ENCODE peak calls at places on chromosomes 6 and 20, in four cellular contexts. Q is mucosa of gallbladder, Z is H54, C is fibroblast of the aortic adventitia. H is an unnamed sample.

GRCh38 chr20:45861157-45862075 is 4.0 kb downstream of the ZSWIM3 start:
- DNase-seq in C (no peak), Z (no peak), Q (no peak), H (peak; percentile 69)

GRCh38 chr6:155177369-155177961 is 86.3 kb upstream of the CLDN20 start:
- DNase-seq in Q (peak; percentile 48), Z (no peak), C (peak; percentile 88), H (peak; percentile 87)

GRCh38 chr6:109336221-109336955 is 45.9 kb downstream of the CD164 start:
- DNase-seq in Q (peak; percentile 80), Z (no peak), C (peak; percentile 52), H (peak; percentile 35)

GRCh38 chr6:77740380-77740779 is 87.5 kb downstream of the MEI4 start:
- DNase-seq in C (peak; percentile 33), Z (no peak), Q (no peak), H (peak; percentile 59)

GRCh38 chr20:32536861-32537656 is 48.1 kb downstream of the NOL4L start:
- DNase-seq in C (no peak), Z (no peak), Q (peak; percentile 90), H (no peak)

GRCh38 chr6:128057541-128058335 is 156.9 kb upstream of the THEMIS start:
- DNase-seq in Z (no peak), C (peak; percentile 20), Q (no peak), H (no peak)

GRCh38 chr20:50646483-50646996 is 44.8 kb downstream of the RIPOR3 start:
- DNase-seq in C (peak; percentile 64), Q (no peak), Z (no peak), H (no peak)

GRCh38 chr6:1644516-1644915 is 34.8 kb downstream of the FOXC1 start:
- DNase-seq in Q (no peak), Z (no peak), C (no peak), H (no peak)

GRCh38 chr20:35443003-35443402 is 5.0 kb upstream of the GDF5 start:
- DNase-seq in Z (peak; percentile 53), C (peak; percentile 88), Q (no peak), H (no peak)

GRCh38 chr6:45422541-45423110 is 44.9 kb upstream of the SUPT3H start:
- DNase-seq in C (peak; percentile 56), Q (peak; percentile 28), Z (no peak), H (peak; percentile 28)

GRCh38 chr6:158552796-158553138 is 7.1 kb upstream of the TMEM181 start:
- DNase-seq in Q (no peak), Z (no peak), C (no peak), H (no peak)

GRCh38 chr6:2970034-2970685 is 1.2 kb downstream of the SERPINB6 start:
- DNase-seq in C (peak; percentile 39), Q (no peak), Z (no peak), H (no peak)

GRCh38 chr6:160348209-160348551 is at the start of gene SLC22A3:
- DNase-seq in C (no peak), Q (no peak), Z (no peak), H (no peak)

GRCh38 chr6:96975848-96976247 is 51.3 kb downstream of the KLHL32 start:
- DNase-seq in C (no peak), Q (no peak), Z (no peak), H (no peak)

GRCh38 chr6:118968416-118968815 is 33.5 kb upstream of the MCM9 start:
- DNase-seq in Q (no peak), C (peak; percentile 65), Z (no peak), H (peak; percentile 52)

GRCh38 chr6:114084327-114084890 is 113.5 kb upstream of the HDAC2 start:
- DNase-seq in Q (no peak), C (no peak), Z (no peak), H (no peak)

GRCh38 chr20:35312348-35312747 is 20.1 kb upstream of the FAM83C start:
- DNase-seq in Q (no peak), Z (no peak), C (peak; percentile 89), H (peak; percentile 56)

GRCh38 chr20:57142667-57143066 is 123.8 kb downstream of the BMP7 start:
- DNase-seq in Q (no peak), Z (no peak), C (no peak), H (no peak)

GRCh38 chr6:31775184-31775583 is 1.9 kb downstream of the VWA7 start:
- DNase-seq in Q (no peak), C (no peak), Z (no peak), H (no peak)

GRCh38 chr6:80523029-80523428 is 416.6 kb downstream of the BCKDHB start:
- DNase-seq in Q (no peak), Z (no peak), C (peak; percentile 87), H (no peak)

GRCh38 chr6:73857341-73857890 is 161.4 kb downstream of the CD109 start:
- DNase-seq in C (no peak), Z (no peak), Q (no peak), H (no peak)

GRCh38 chr6:169782966-169783760 is 31.7 kb downstream of the ERMARD start:
- DNase-seq in C (peak; percentile 20), Q (no peak), Z (no peak), H (no peak)

GRCh38 chr20:63364801-63365585 is 3.8 kb upstream of the CHRNA4 start:
- DNase-seq in Q (no peak), C (no peak), Z (no peak), H (no peak)

GRCh38 chr6:40391851-40392595 is 195.1 kb downstream of the LRFN2 start:
- DNase-seq in C (no peak), Z (no peak), Q (no peak), H (no peak)

GRCh38 chr20:35830264-35830663 is 58.4 kb downstream of the PHF20 start:
- DNase-seq in C (no peak), Q (no peak), Z (no peak), H (no peak)

GRCh38 chr20:35404614-35405259 is 7.0 kb downstream of the UQCC1 start:
- DNase-seq in Q (no peak), Z (no peak), C (no peak), H (no peak)

GRCh38 chr6:74735304-74735703 is 470.5 kb downstream of the COL12A1 start:
- DNase-seq in Z (no peak), Q (no peak), C (peak; percentile 91), H (no peak)

GRCh38 chr6:43910638-43911353 is 140.8 kb downstream of the VEGFA start:
- DNase-seq in Z (no peak), C (peak; percentile 93), Q (no peak), H (no peak)

GRCh38 chr6:150586850-150587359 is 12.8 kb upstream of the PLEKHG1 start:
- DNase-seq in Q (no peak), Z (no peak), C (no peak), H (no peak)

GRCh38 chr20:14865169-14865568 is 527.8 kb upstream of the FLRT3 start:
- DNase-seq in Q (no peak), C (no peak), Z (no peak), H (no peak)

GRCh38 chr6:35288834-35289233 is 8.8 kb upstream of the DEF6 start:
- DNase-seq in C (no peak), Z (no peak), Q (no peak), H (no peak)

GRCh38 chr20:41734506-41734945 is 116.3 kb upstream of the CHD6 start:
- DNase-seq in C (peak; percentile 50), Z (peak; percentile 49), Q (peak; percentile 53), H (peak; percentile 67)

GRCh38 chr6:100296810-100297544 is 167.7 kb downstream of the SIM1 start:
- DNase-seq in Q (peak; percentile 18), Z (no peak), C (peak; percentile 83), H (peak; percentile 91)

GRCh38 chr6:160810238-160810637 is 108.2 kb downstream of the PLG start:
- DNase-seq in C (no peak), Z (no peak), Q (no peak), H (no peak)

GRCh38 chr6:42141603-42142117 is 760 bp downstream of the C6orf132 start:
- DNase-seq in Z (no peak), Q (no peak), C (no peak), H (no peak)

GRCh38 chr6:33577106-33577535 is 3.0 kb downstream of the BAK1 start:
- DNase-seq in C (no peak), Z (no peak), Q (peak; percentile 84), H (peak; percentile 70)

GRCh38 chr6:76516924-76517323 is 444.5 kb upstream of the IMPG1 start:
- DNase-seq in Z (no peak), Q (no peak), C (no peak), H (no peak)